ENCODE peak calls at places on chromosomes 1 and 21, in four cellular contexts. C is CD4-positive, alpha-beta T cell; D is mesendoderm; Z is SJSA1. H is an unnamed sample.

GRCh38 chr1:43279161-43279560 is 6.2 kb downstream of the C1orf210 start:
- DNase-seq in C (no peak), D (no peak), Z (no peak), H (no peak)

GRCh38 chr1:87203890-87204289 is 124.8 kb upstream of the LMO4 start:
- DNase-seq in C (no peak), D (no peak), Z (no peak), H (no peak)

GRCh38 chr1:26717066-26717465 is 21.3 kb downstream of the ARID1A start:
- DNase-seq in C (no peak), D (no peak), Z (no peak), H (no peak)

GRCh38 chr1:43822040-43822439 is 111.6 kb upstream of the ARTN start:
- DNase-seq in C (no peak), D (peak), Z (peak), H (no peak)

GRCh38 chr1:206890690-206891089 is 6.6 kb upstream of the IL24 start:
- DNase-seq in C (no peak), D (no peak), Z (peak), H (no peak)

GRCh38 chr1:18282851-18283600 is 175.4 kb downstream of the IGSF21 start:
- DNase-seq in C (no peak), D (peak), Z (no peak), H (no peak)

GRCh38 chr1:36008546-36009197 is 75.2 kb upstream of the TEKT2 start:
- DNase-seq in C (no peak), D (peak), Z (peak), H (no peak)

GRCh38 chr1:202145325-202146140 is 996 bp upstream of the ARL8A start:
- DNase-seq in C (no peak), D (no peak), Z (no peak), H (no peak)

GRCh38 chr1:213956295-213956770 is 31.4 kb upstream of the PROX1 start:
- DNase-seq in C (no peak), D (no peak), Z (no peak), H (no peak)

GRCh38 chr21:37233551-37234146 is 33.5 kb downstream of the VPS26C start:
- DNase-seq in C (no peak), D (no peak), Z (no peak), H (no peak)

GRCh38 chr1:12232221-12232620 is 2.4 kb downstream of the VPS13D start:
- DNase-seq in C (no peak), D (no peak), Z (no peak), H (no peak)

GRCh38 chr1:94471271-94471670 is 53.1 kb downstream of the ABCD3 start:
- DNase-seq in C (no peak), D (no peak), Z (no peak), H (no peak)

GRCh38 chr1:64161347-64162080 is 41.9 kb upstream of the UBE2U start:
- DNase-seq in C (no peak), D (no peak), Z (no peak), H (no peak)

GRCh38 chr1:36349839-36350238 is 26.4 kb upstream of the EVA1B start:
- DNase-seq in C (no peak), D (no peak), Z (no peak), H (no peak)

GRCh38 chr1:222043444-222044292 is 301.8 kb upstream of the DUSP10 start:
- DNase-seq in C (no peak), D (no peak), Z (peak), H (no peak)

GRCh38 chr21:42991992-42992740 is 17.8 kb downstream of the PKNOX1 start:
- DNase-seq in C (no peak), D (peak), Z (peak), H (no peak)

GRCh38 chr1:37752583-37753471 is 12.1 kb downstream of the EPHA10 start:
- DNase-seq in C (no peak), D (peak), Z (no peak), H (no peak)

GRCh38 chr1:8070381-8070811 is 44.3 kb upstream of the ERRFI1 start:
- DNase-seq in C (no peak), D (peak), Z (no peak), H (no peak)

GRCh38 chr1:36306210-36306901 is at the start of gene SH3D21:
- DNase-seq in C (peak), D (peak), Z (no peak), H (no peak)

GRCh38 chr1:36864182-36865079 is 169.9 kb downstream of the GRIK3 start:
- DNase-seq in C (no peak), D (peak), Z (no peak), H (no peak)

GRCh38 chr1:16184557-16185303 is 27.7 kb downstream of the ARHGEF19 start:
- DNase-seq in C (no peak), D (peak), Z (no peak), H (no peak)
- H3K27ac ChIP-seq in C (no peak), D (no peak), Z (no peak), H (peak)

GRCh38 chr1:156122519-156123355 is 8.2 kb downstream of the LMNA start:
- DNase-seq in C (no peak), D (peak), Z (peak), H (no peak)
- H3K27ac ChIP-seq in C (no peak), D (peak), Z (peak), H (peak)

GRCh38 chr1:99535470-99536164 is 110.3 kb upstream of the PALMD start:
- DNase-seq in C (no peak), D (no peak), Z (no peak), H (no peak)
- H3K27ac ChIP-seq in C (no peak), D (no peak), Z (no peak), H (no peak)

GRCh38 chr1:224069138-224069537 is 44.8 kb upstream of the FBXO28 start:
- DNase-seq in C (no peak), D (peak), Z (no peak), H (no peak)

GRCh38 chr1:224068458-224068770 is 45.5 kb upstream of the FBXO28 start:
- DNase-seq in C (no peak), D (no peak), Z (no peak), H (no peak)

GRCh38 chr1:224065455-224065854 is 48.5 kb upstream of the FBXO28 start:
- DNase-seq in C (no peak), D (no peak), Z (no peak), H (no peak)

GRCh38 chr1:224067207-224067606 is 46.7 kb upstream of the FBXO28 start:
- DNase-seq in C (no peak), D (no peak), Z (no peak), H (no peak)

DNA sequence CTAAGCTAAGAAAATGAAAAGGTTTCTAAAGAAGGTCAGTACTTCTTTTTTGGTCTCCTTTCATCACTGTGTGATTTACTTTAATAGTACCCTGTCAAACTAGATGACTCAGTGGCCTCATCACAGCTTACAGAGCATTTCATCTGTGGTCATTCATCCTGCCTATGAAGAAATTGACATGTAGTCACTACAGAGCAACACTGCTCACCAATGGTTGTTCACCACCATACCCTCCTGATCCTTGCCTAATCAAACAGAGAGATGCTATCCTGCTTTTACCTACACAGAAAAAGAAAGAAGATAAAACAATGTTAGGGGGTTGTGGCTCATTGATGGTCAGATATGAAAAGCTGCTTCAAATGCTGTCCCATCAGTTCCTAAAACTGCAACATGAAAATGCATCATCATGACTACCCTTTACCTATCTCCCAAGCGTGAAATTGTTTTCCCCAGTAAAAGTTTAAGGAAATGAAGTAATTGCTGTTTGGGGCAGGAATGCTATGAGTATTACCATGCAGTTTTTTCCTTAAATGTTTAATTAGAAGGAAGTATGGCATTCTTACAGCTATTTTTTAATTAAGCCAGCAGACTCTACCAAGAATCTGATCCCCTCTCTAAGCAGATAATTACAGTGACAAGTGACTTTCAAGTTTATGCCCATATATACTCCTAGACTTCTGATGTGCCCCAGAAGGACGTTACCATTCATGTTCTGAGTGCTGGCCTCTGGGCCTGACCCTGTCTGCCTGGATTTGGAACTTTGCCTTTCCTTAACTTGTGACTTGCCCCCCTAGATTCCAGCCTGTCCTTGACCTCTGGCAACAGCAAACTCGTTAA is 46.1 kb upstream of the FBXO28 start:
- DNase-seq in C (no peak), D (no peak), Z (no peak), H (no peak)
- H3K27ac ChIP-seq in C (no peak), D (no peak), Z (no peak), H (no peak)

GRCh38 chr1:108877324-108877812 is 583 bp downstream of the GPSM2 start:
- DNase-seq in C (no peak), D (peak), Z (no peak), H (no peak)
- H3K27ac ChIP-seq in C (no peak), D (no peak), Z (peak), H (peak)

GRCh38 chr1:236526079-236526478 is 2.3 kb downstream of the LGALS8 start:
- DNase-seq in C (no peak), D (no peak), Z (no peak), H (no peak)

GRCh38 chr1:236522937-236523703 is 662 bp upstream of the LGALS8 start:
- DNase-seq in C (no peak), D (no peak), Z (no peak), H (no peak)

GRCh38 chr1:236523704-236524141 is at the start of gene LGALS8:
- DNase-seq in C (peak), D (peak), Z (peak), H (peak)

GRCh38 chr1:236524142-236524891 is 535 bp downstream of the LGALS8 start:
- DNase-seq in C (peak), D (peak), Z (peak), H (no peak)

DNA sequence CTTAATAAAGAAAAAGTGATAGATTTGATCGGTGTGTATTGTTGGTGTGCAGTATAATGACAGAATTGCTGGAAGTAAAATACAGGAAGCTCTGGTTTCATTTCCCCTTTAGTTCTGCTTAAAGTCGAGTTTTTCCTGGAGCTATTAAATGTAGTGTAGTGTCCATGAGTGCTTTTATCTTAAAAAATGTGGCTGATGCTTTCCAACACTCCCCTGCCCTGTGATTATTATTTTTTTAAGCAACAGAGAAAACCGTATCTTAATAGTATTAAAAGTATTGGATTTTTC is 1.1 kb downstream of the LGALS8 start:
- DNase-seq in C (no peak), D (no peak), Z (no peak), H (no peak)
- H3K27ac ChIP-seq in C (peak), D (no peak), Z (peak), H (peak)

GRCh38 chr1:145889722-145890121 is 4.1 kb upstream of the ANKRD35 start:
- DNase-seq in C (no peak), D (no peak), Z (no peak), H (no peak)
- H3K27ac ChIP-seq in C (no peak), D (no peak), Z (no peak), H (no peak)

DNA sequence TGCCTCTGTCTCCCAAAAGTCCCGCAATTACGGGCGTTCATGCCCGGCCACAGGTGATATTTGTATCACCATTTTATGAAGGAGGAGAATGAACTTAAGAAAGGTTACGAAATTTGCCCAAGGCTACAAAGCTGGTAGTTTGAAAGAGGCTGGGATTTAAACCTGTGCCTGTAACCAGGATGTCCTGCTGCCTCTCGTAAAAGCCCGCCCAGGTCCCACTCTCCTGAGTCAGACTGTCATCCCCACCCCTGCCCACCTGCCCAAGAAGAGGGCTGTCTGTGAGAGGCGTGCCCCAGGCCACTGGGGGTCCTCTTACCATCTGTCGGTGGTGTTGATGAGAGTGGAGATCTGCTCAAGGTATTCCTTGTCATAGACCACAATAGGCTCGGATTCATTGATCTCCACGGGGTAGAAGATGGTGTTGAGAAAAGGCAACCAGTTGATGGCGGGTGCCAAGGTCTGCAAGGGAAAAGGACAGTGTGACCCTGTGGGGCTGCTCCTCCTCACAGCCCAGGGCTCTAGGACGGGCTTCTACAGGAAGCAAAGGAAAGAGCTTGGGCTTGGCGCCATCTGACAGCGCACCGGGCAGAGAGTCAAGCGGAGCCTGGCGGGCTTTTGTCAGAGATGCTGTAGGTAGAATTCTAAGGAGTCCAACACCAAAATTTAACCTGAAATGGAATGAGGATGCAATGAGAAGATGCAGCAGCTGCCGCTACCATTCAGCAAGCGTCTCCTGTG is 43.2 kb downstream of the ECE1 start:
- DNase-seq in C (no peak), D (no peak), Z (no peak), H (no peak)
- H3K27ac ChIP-seq in C (no peak), D (no peak), Z (no peak), H (no peak)